ENCODE peak calls at places on chromosomes 1 and 21, in seven cellular contexts. U is DND-41, X is aorta, Z is HCT116, J is BJ, S is sigmoid colon, B is lung. L is an unnamed sample.

GRCh38 chr1:162365284-162366041 is 11.2 kb downstream of the SPATA46 start:
- DNase-seq in U (no peak), X (no peak), Z (no peak), J (no peak), S (no peak), B (no peak), L (no peak)

GRCh38 chr1:168865850-168866620 is 137.0 kb upstream of the DPT start:
- DNase-seq in U (no peak), X (no peak), Z (no peak), J (no peak), S (no peak), B (no peak), L (no peak)

GRCh38 chr1:218785928-218786327 is 387.8 kb upstream of the LYPLAL1 start:
- DNase-seq in U (no peak), X (peak; percentile 56), Z (no peak), J (peak; percentile 12), S (peak; percentile 65), B (no peak), L (no peak)

GRCh38 chr1:174534789-174535188 is 87.0 kb downstream of the GPR52 start:
- DNase-seq in U (no peak), X (no peak), Z (no peak), J (peak; percentile 3), S (no peak), B (no peak), L (no peak)

GRCh38 chr1:26529655-26530539 is at the start of gene RPS6KA1:
- DNase-seq in U (peak; percentile 76), X (peak; percentile 62), Z (no peak), J (no peak), S (no peak), B (peak; percentile 66), L (peak; percentile 66)

GRCh38 chr1:29122662-29122986 is 1.1 kb downstream of the TMEM200B start:
- DNase-seq in U (no peak), X (peak; percentile 88), Z (no peak), J (peak; percentile 32), S (peak; percentile 91), B (no peak), L (no peak)

GRCh38 chr1:229599218-229599812 is 26.6 kb downstream of the TAF5L start:
- DNase-seq in U (no peak), X (no peak), Z (no peak), J (no peak), S (no peak), B (no peak), L (no peak)

GRCh38 chr1:154812911-154813816 is 56.9 kb downstream of the KCNN3 start:
- DNase-seq in U (no peak), X (no peak), Z (no peak), J (peak; percentile 6), S (no peak), B (peak; percentile 42), L (no peak)

GRCh38 chr1:201143726-201144635 is 10.3 kb downstream of the TMEM9 start:
- DNase-seq in U (no peak), X (no peak), Z (no peak), J (no peak), S (no peak), B (no peak), L (no peak)

GRCh38 chr1:90959352-90960206 is 62.3 kb downstream of the ZNF644 start:
- DNase-seq in U (no peak), X (no peak), Z (no peak), J (no peak), S (no peak), B (no peak), L (no peak)

GRCh38 chr21:45545236-45545570 is 3.0 kb upstream of the SLC19A1 start:
- DNase-seq in U (no peak), X (no peak), Z (no peak), J (no peak), S (no peak), B (no peak), L (no peak)

GRCh38 chr1:24991242-24992037 is 61.4 kb upstream of the RUNX3 start:
- DNase-seq in U (no peak), X (no peak), Z (no peak), J (no peak), S (no peak), B (no peak), L (no peak)

GRCh38 chr1:53942149-53942957 is 3.1 kb downstream of the IFT25 start:
- DNase-seq in U (no peak), X (no peak), Z (no peak), J (no peak), S (no peak), B (no peak), L (no peak)

GRCh38 chr1:247105966-247106365 is 1.8 kb upstream of the ZNF669 start:
- DNase-seq in U (no peak), X (no peak), Z (no peak), J (no peak), S (no peak), B (no peak), L (no peak)

GRCh38 chr1:155139895-155140629 is at the start of gene DPM3:
- DNase-seq in U (peak; percentile 89), X (peak; percentile 95), Z (peak; percentile 62), J (peak; percentile 21), S (peak; percentile 93), B (peak; percentile 93), L (peak; percentile 93)

GRCh38 chr1:107145637-107146036 is 4.8 kb downstream of the NTNG1 start:
- DNase-seq in U (no peak), X (no peak), Z (no peak), J (no peak), S (no peak), B (no peak), L (no peak)

GRCh38 chr1:96538001-96538649 is 183.5 kb upstream of the PTBP2 start:
- DNase-seq in U (no peak), X (no peak), Z (no peak), J (no peak), S (peak; percentile 86), B (peak; percentile 41), L (no peak)

GRCh38 chr1:233081686-233082085 is 131.3 kb downstream of the NTPCR start:
- DNase-seq in U (no peak), X (no peak), Z (no peak), J (no peak), S (no peak), B (no peak), L (no peak)
- H3K4me3 ChIP-seq in U (no peak overlapping the region), X (no peak overlapping the region), Z (no peak overlapping the region), J (no peak overlapping the region), S (no peak overlapping the region), B (no peak overlapping the region), L (no peak overlapping the region)

DNA sequence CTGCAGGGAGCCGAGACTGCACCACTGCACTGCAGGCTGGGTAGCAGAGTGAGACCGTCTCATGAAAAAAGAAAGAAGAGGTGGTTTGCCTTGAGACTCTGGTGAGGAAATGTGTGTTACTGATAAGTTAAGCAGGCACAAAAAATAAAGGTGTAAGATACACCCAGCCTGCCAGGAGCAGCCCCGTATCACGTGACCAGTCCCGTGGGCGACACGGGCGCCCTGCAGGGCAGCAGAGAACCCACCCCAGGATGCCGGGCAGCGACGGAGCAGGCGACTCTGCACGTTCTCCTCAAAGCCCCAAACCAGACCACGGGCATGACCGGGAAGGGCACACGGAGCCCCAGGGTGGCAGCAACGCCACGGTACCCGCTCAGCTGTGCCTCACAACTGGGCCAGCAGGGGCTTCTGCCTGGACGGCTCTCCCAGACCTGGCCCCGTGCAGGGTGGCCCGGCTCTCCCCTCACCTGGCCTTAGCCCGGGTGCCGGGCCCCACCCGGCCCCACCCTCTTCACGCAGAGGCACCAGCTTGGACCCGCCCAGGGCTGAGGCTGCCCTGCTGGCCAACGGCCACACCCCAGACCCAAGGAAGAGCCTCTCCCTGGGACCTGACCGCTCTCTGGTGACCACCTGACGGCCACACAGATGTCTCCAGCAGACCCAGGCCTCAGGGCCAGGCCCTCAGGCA is 8.1 kb upstream of the TNFRSF4 start:
- DNase-seq in U (no peak), X (no peak), Z (no peak), J (no peak), S (no peak), B (no peak), L (no peak)
- H3K36me3 ChIP-seq in U (peaks cover 92% of the 10 kb centered on the region), X (peaks cover 12% of the 10 kb centered on the region), Z (peaks cover 19% of the 10 kb centered on the region), J (peaks cover 47% of the 10 kb centered on the region), S (peaks cover 48% of the 10 kb centered on the region), B (peaks cover 18% of the 10 kb centered on the region), L (peaks cover 7% of the 10 kb centered on the region)

GRCh38 chr1:232579958-232580705 is 49.8 kb downstream of the SIPA1L2 start:
- DNase-seq in U (no peak), X (no peak), Z (no peak), J (no peak), S (no peak), B (no peak), L (no peak)

GRCh38 chr1:232579461-232579860 is 50.5 kb downstream of the SIPA1L2 start:
- DNase-seq in U (no peak), X (no peak), Z (no peak), J (no peak), S (no peak), B (no peak), L (no peak)

GRCh38 chr1:232576537-232576936 is 53.4 kb downstream of the SIPA1L2 start:
- DNase-seq in U (no peak), X (no peak), Z (no peak), J (no peak), S (no peak), B (no peak), L (no peak)

GRCh38 chr1:232577809-232578208 is 52.1 kb downstream of the SIPA1L2 start:
- DNase-seq in U (peak; percentile 70), X (no peak), Z (no peak), J (no peak), S (no peak), B (no peak), L (peak; percentile 33)

DNA sequence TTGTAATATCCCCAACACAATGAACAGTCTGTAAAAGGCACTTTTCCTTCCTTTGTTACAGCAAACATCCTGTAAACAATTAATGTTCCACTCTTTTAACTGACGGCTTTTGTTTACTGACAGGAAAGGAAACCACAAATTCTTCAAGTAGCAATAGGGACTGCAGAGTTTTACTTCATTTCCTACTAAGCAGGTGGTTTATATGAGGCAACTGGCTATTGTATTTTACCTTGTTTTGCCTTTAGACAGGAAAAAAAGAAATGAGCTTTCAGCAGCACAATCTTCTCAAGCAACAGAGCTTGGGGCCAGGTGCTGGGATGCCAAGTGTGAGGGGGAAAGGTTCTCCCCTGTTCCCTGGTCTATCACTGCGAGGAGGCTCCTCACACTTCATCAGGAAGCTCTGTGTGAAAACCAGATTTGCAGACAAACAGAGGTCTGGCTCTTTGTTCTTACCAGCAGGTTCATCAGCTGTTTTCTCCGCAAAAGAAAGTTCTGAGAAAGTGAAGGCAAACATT is 51.2 kb downstream of the SIPA1L2 start:
- DNase-seq in U (peak; percentile 70), X (no peak), Z (no peak), J (no peak), S (no peak), B (no peak), L (peak; percentile 72)
- H3K4me3 ChIP-seq in U (no peak overlapping the region), X (no peak overlapping the region), Z (no peak overlapping the region), J (no peak overlapping the region), S (no peak overlapping the region), B (no peak overlapping the region), L (no peak overlapping the region)

DNA sequence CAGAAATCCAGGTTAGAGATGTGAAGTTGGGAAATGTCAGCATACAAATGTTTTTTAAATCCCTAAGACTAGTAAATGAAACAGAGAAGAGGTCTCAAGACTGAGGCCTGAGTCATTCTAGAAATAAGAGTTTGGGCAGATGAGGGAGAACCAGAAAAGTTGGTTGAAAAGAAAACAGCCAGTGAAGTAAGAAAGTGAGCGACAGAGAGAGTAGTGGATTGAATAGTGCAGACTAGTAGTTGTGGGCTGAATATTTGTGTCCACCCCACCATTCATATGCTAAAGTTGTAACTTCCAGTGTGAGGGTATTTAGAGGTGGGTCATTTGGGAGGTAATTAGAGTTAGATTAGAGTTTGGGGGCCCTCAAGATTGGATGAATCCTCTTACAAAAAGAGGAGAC is 889.2 kb downstream of the TTLL7 start:
- DNase-seq in U (no peak), X (no peak), Z (no peak), J (no peak), S (no peak), B (no peak), L (no peak)
- H3K36me3 ChIP-seq in U (no peaks in the 10 kb centered on the region), X (no peaks in the 10 kb centered on the region), Z (no peaks in the 10 kb centered on the region), J (no peaks in the 10 kb centered on the region), S (no peaks in the 10 kb centered on the region), B (no peaks in the 10 kb centered on the region), L (no peaks in the 10 kb centered on the region)

L was measured in MM.1S.